ENCODE peak calls at places on chromosomes 12 and 14, in five cellular contexts. R is anterior cingulate cortex; I is SW480; H is NCI-H1092; O is CD8-positive, alpha-beta T cell. P is an unnamed sample.

GRCh38 chr14:29528889-29529288 is 398.8 kb downstream of the PRKD1 start:
- DNase-seq in R (no peak), I (no peak), H (no peak), O (no peak), P (no peak)

GRCh38 chr12:6333566-6333965 is 8.3 kb downstream of the TNFRSF1A start:
- DNase-seq in R (no peak), I (no peak), H (no peak), O (no peak), P (no peak)

GRCh38 chr12:45934956-45935355 is 55.4 kb downstream of the SCAF11 start:
- DNase-seq in R (no peak), I (no peak), H (no peak), O (no peak), P (no peak)

GRCh38 chr14:77574446-77575125 is 41.9 kb downstream of the SPTLC2 start:
- DNase-seq in R (no peak), I (no peak), H (no peak), O (no peak), P (no peak)

GRCh38 chr12:95674631-95675030 is 115.9 kb downstream of the NTN4 start:
- DNase-seq in R (no peak), I (no peak), H (peak; percentile 96), O (no peak), P (peak; percentile 37)

GRCh38 chr12:6735448-6736191 is 11.8 kb downstream of the COPS7A start:
- DNase-seq in R (peak; percentile 19), I (peak; percentile 80), H (no peak), O (no peak), P (no peak)

GRCh38 chr12:84772281-84772680 is 140.3 kb downstream of the SLC6A15 start:
- DNase-seq in R (no peak), I (no peak), H (no peak), O (no peak), P (no peak)

GRCh38 chr14:101025131-101025530 is 121.6 kb upstream of the RTL1 start:
- DNase-seq in R (no peak), I (no peak), H (no peak), O (no peak), P (no peak)

GRCh38 chr14:78790262-78790661 is 620.1 kb downstream of the NRXN3 start:
- DNase-seq in R (no peak), I (no peak), H (no peak), O (no peak), P (no peak)

GRCh38 chr12:130945793-130946492 is 7.8 kb upstream of the ADGRD1 start:
- DNase-seq in R (no peak), I (no peak), H (no peak), O (no peak), P (no peak)

GRCh38 chr14:57889245-57889644 is 23.4 kb upstream of the SLC35F4 start:
- DNase-seq in R (no peak), I (no peak), H (peak; percentile 45), O (no peak), P (no peak)

GRCh38 chr14:60922050-60922449 is 58.8 kb downstream of the TRMT5 start:
- DNase-seq in R (no peak), I (no peak), H (no peak), O (no peak), P (no peak)

GRCh38 chr14:103402700-103403099 is 17.5 kb downstream of the MARK3 start:
- DNase-seq in R (no peak), I (no peak), H (no peak), O (no peak), P (no peak)

GRCh38 chr14:64507376-64508156 is 3.0 kb downstream of the ZBTB1 start:
- DNase-seq in R (no peak), I (no peak), H (no peak), O (no peak), P (no peak)

GRCh38 chr12:89469361-89469760 is 55.2 kb downstream of the GALNT4 start:
- DNase-seq in R (no peak), I (no peak), H (no peak), O (no peak), P (no peak)

GRCh38 chr14:50530358-50530757 is 2.0 kb downstream of the MAP4K5 start:
- DNase-seq in R (no peak), I (no peak), H (no peak), O (no peak), P (no peak)

GRCh38 chr14:104774453-104775072 is 21.0 kb downstream of the AKT1 start:
- DNase-seq in R (no peak), I (no peak), H (no peak), O (no peak), P (no peak)

P was measured in smooth muscle cell of the brain vasculature.